ENCODE peak calls at places on chromosomes 5 and 9, in six cellular contexts. One of them, this sample, is unnamed.

GRCh38 chr5:135279328-135279727 is 119.7 kb downstream of the MACROH2A1 start:
- DNase-seq in neural crest cell: no peak
- DNase-seq in uterus: no peak
- DNase-seq in fibroblast of the aortic adventitia: no peak
- DNase-seq in Peyer's patch: no peak
- DNase-seq in RWPE1: no peak
- DNase-seq in this sample: no peak

GRCh38 chr5:151448038-151448985 is 909 bp downstream of the SLC36A1 start:
- DNase-seq in Peyer's patch: peak
- DNase-seq in RWPE1: peak
- DNase-seq in neural crest cell: peak
- DNase-seq in fibroblast of the aortic adventitia: peak
- DNase-seq in uterus: peak
- DNase-seq in this sample: no peak

GRCh38 chr5:173768891-173769290 is 119.3 kb upstream of the CPEB4 start:
- DNase-seq in neural crest cell: no peak
- DNase-seq in RWPE1: no peak
- DNase-seq in uterus: no peak
- DNase-seq in fibroblast of the aortic adventitia: no peak
- DNase-seq in Peyer's patch: no peak
- DNase-seq in this sample: no peak

GRCh38 chr9:87567047-87567446 is 69.4 kb downstream of the DAPK1 start:
- DNase-seq in RWPE1: no peak
- DNase-seq in neural crest cell: no peak
- DNase-seq in Peyer's patch: no peak
- DNase-seq in fibroblast of the aortic adventitia: peak
- DNase-seq in uterus: no peak
- DNase-seq in this sample: no peak

GRCh38 chr9:131082774-131083512 is 13.4 kb upstream of the AIF1L start:
- DNase-seq in fibroblast of the aortic adventitia: no peak
- DNase-seq in RWPE1: peak
- DNase-seq in Peyer's patch: no peak
- DNase-seq in uterus: no peak
- DNase-seq in neural crest cell: no peak
- DNase-seq in this sample: no peak

GRCh38 chr5:14250094-14250777 is 107.1 kb downstream of the TRIO start:
- DNase-seq in neural crest cell: peak
- DNase-seq in uterus: peak
- DNase-seq in fibroblast of the aortic adventitia: peak
- DNase-seq in RWPE1: no peak
- DNase-seq in Peyer's patch: peak
- DNase-seq in this sample: no peak

GRCh38 chr5:159971514-159971913 is 37.4 kb upstream of the TTC1 start:
- DNase-seq in fibroblast of the aortic adventitia: no peak
- DNase-seq in Peyer's patch: no peak
- DNase-seq in RWPE1: no peak
- DNase-seq in uterus: no peak
- DNase-seq in neural crest cell: no peak
- DNase-seq in this sample: no peak

GRCh38 chr5:71693828-71694427 is 25.1 kb upstream of the CARTPT start:
- DNase-seq in Peyer's patch: no peak
- DNase-seq in uterus: no peak
- DNase-seq in neural crest cell: no peak
- DNase-seq in fibroblast of the aortic adventitia: no peak
- DNase-seq in RWPE1: no peak
- DNase-seq in this sample: no peak

GRCh38 chr5:126681970-126682369 is 81.2 kb downstream of the PHAX start:
- DNase-seq in RWPE1: no peak
- DNase-seq in fibroblast of the aortic adventitia: peak
- DNase-seq in uterus: no peak
- DNase-seq in Peyer's patch: no peak
- DNase-seq in neural crest cell: no peak
- DNase-seq in this sample: no peak

GRCh38 chr5:176360894-176361436 is 599 bp downstream of the KIAA1191 start:
- DNase-seq in RWPE1: peak
- DNase-seq in uterus: no peak
- DNase-seq in Peyer's patch: peak
- DNase-seq in fibroblast of the aortic adventitia: peak
- DNase-seq in neural crest cell: no peak
- DNase-seq in this sample: no peak

GRCh38 chr5:52990531-52990925 is 1.4 kb downstream of the ITGA2 start:
- DNase-seq in neural crest cell: no peak
- DNase-seq in RWPE1: no peak
- DNase-seq in Peyer's patch: no peak
- DNase-seq in uterus: no peak
- DNase-seq in fibroblast of the aortic adventitia: no peak
- DNase-seq in this sample: no peak

GRCh38 chr5:125043781-125044391 is 297.4 kb upstream of the ZNF608 start:
- DNase-seq in Peyer's patch: no peak
- DNase-seq in neural crest cell: no peak
- DNase-seq in RWPE1: peak
- DNase-seq in uterus: peak
- DNase-seq in fibroblast of the aortic adventitia: peak
- DNase-seq in this sample: no peak

GRCh38 chr5:66742083-66742895 is 146.1 kb downstream of the MAST4 start:
- DNase-seq in neural crest cell: no peak
- DNase-seq in Peyer's patch: no peak
- DNase-seq in fibroblast of the aortic adventitia: no peak
- DNase-seq in RWPE1: no peak
- DNase-seq in uterus: no peak
- DNase-seq in this sample: no peak

GRCh38 chr9:123162359-123163345 is 105.7 kb downstream of the STRBP start:
- DNase-seq in RWPE1: no peak
- DNase-seq in fibroblast of the aortic adventitia: no peak
- DNase-seq in neural crest cell: no peak
- DNase-seq in uterus: no peak
- DNase-seq in Peyer's patch: no peak
- DNase-seq in this sample: no peak

GRCh38 chr9:116594552-116594951 is 92.6 kb upstream of the TRIM32 start:
- DNase-seq in neural crest cell: no peak
- DNase-seq in Peyer's patch: no peak
- DNase-seq in fibroblast of the aortic adventitia: peak
- DNase-seq in uterus: no peak
- DNase-seq in RWPE1: peak
- DNase-seq in this sample: no peak

GRCh38 chr5:136484808-136485207 is 119.5 kb upstream of the TRPC7 start:
- DNase-seq in RWPE1: no peak
- DNase-seq in neural crest cell: no peak
- DNase-seq in fibroblast of the aortic adventitia: no peak
- DNase-seq in uterus: no peak
- DNase-seq in Peyer's patch: no peak
- DNase-seq in this sample: no peak

GRCh38 chr9:99115947-99116543 is 11.1 kb downstream of the TGFBR1 start:
- DNase-seq in fibroblast of the aortic adventitia: no peak
- DNase-seq in Peyer's patch: no peak
- DNase-seq in uterus: no peak
- DNase-seq in neural crest cell: no peak
- DNase-seq in RWPE1: peak
- DNase-seq in this sample: no peak

GRCh38 chr5:125870271-125870670 is 552.9 kb upstream of the GRAMD2B start:
- DNase-seq in uterus: no peak
- DNase-seq in neural crest cell: no peak
- DNase-seq in fibroblast of the aortic adventitia: peak
- DNase-seq in RWPE1: no peak
- DNase-seq in Peyer's patch: no peak
- DNase-seq in this sample: no peak

GRCh38 chr5:73448072-73448432 is 525 bp downstream of the FOXD1 start:
- DNase-seq in RWPE1: no peak
- DNase-seq in fibroblast of the aortic adventitia: no peak
- DNase-seq in uterus: no peak
- DNase-seq in neural crest cell: peak
- DNase-seq in Peyer's patch: no peak
- DNase-seq in this sample: no peak

GRCh38 chr5:132086277-132086794 is 12.7 kb downstream of the CSF2 start:
- DNase-seq in Peyer's patch: no peak
- DNase-seq in uterus: peak
- DNase-seq in RWPE1: peak
- DNase-seq in neural crest cell: no peak
- DNase-seq in fibroblast of the aortic adventitia: peak
- DNase-seq in this sample: no peak

GRCh38 chr9:116943970-116944369 is 256.9 kb downstream of the TRIM32 start:
- DNase-seq in fibroblast of the aortic adventitia: no peak
- DNase-seq in Peyer's patch: no peak
- DNase-seq in RWPE1: no peak
- DNase-seq in uterus: no peak
- DNase-seq in neural crest cell: no peak
- DNase-seq in this sample: no peak

GRCh38 chr5:117982691-117983090 is 1005.7 kb downstream of the DTWD2 start:
- DNase-seq in uterus: no peak
- DNase-seq in RWPE1: no peak
- DNase-seq in neural crest cell: no peak
- DNase-seq in Peyer's patch: no peak
- DNase-seq in fibroblast of the aortic adventitia: no peak
- DNase-seq in this sample: no peak

GRCh38 chr9:69168709-69169217 is 5.3 kb upstream of the TJP2 start:
- DNase-seq in neural crest cell: no peak
- DNase-seq in RWPE1: peak
- DNase-seq in Peyer's patch: peak
- DNase-seq in fibroblast of the aortic adventitia: peak
- DNase-seq in uterus: no peak
- DNase-seq in this sample: peak

GRCh38 chr5:2758632-2759031 is 7.2 kb upstream of the IRX2 start:
- DNase-seq in uterus: no peak
- DNase-seq in fibroblast of the aortic adventitia: no peak
- DNase-seq in neural crest cell: no peak
- DNase-seq in RWPE1: peak
- DNase-seq in Peyer's patch: no peak
- DNase-seq in this sample: no peak

GRCh38 chr9:78239506-78239905 is 3.6 kb downstream of the CEP78 start:
- DNase-seq in Peyer's patch: no peak
- DNase-seq in uterus: no peak
- DNase-seq in neural crest cell: no peak
- DNase-seq in fibroblast of the aortic adventitia: no peak
- DNase-seq in RWPE1: peak
- DNase-seq in this sample: no peak

GRCh38 chr5:123813937-123814624 is 302.1 kb downstream of the CSNK1G3 start:
- DNase-seq in neural crest cell: no peak
- DNase-seq in fibroblast of the aortic adventitia: no peak
- DNase-seq in Peyer's patch: no peak
- DNase-seq in uterus: no peak
- DNase-seq in RWPE1: no peak
- DNase-seq in this sample: peak

GRCh38 chr9:92637331-92637730 is 32.6 kb downstream of the IPPK start:
- DNase-seq in Peyer's patch: no peak
- DNase-seq in neural crest cell: no peak
- DNase-seq in RWPE1: no peak
- DNase-seq in fibroblast of the aortic adventitia: no peak
- DNase-seq in uterus: peak
- DNase-seq in this sample: no peak

GRCh38 chr5:59133801-59134261 is 551.0 kb downstream of the RAB3C start:
- DNase-seq in RWPE1: peak
- DNase-seq in fibroblast of the aortic adventitia: peak
- DNase-seq in uterus: no peak
- DNase-seq in neural crest cell: no peak
- DNase-seq in Peyer's patch: no peak
- DNase-seq in this sample: no peak

GRCh38 chr5:16888694-16889124 is 47.4 kb downstream of the MYO10 start:
- DNase-seq in neural crest cell: no peak
- DNase-seq in fibroblast of the aortic adventitia: peak
- DNase-seq in RWPE1: no peak
- DNase-seq in uterus: no peak
- DNase-seq in Peyer's patch: no peak
- DNase-seq in this sample: no peak

GRCh38 chr5:135451581-135452360 is at the start of gene TIFAB:
- DNase-seq in fibroblast of the aortic adventitia: no peak
- DNase-seq in neural crest cell: no peak
- DNase-seq in RWPE1: no peak
- DNase-seq in uterus: no peak
- DNase-seq in Peyer's patch: peak
- DNase-seq in this sample: no peak

GRCh38 chr9:127197186-127197860 is 67.3 kb upstream of the GARNL3 start:
- DNase-seq in neural crest cell: no peak
- DNase-seq in RWPE1: no peak
- DNase-seq in fibroblast of the aortic adventitia: no peak
- DNase-seq in Peyer's patch: no peak
- DNase-seq in uterus: no peak
- DNase-seq in this sample: no peak

GRCh38 chr9:128026255-128027165 is 40.6 kb downstream of the NAIF1 start:
- DNase-seq in neural crest cell: no peak
- DNase-seq in fibroblast of the aortic adventitia: no peak
- DNase-seq in uterus: no peak
- DNase-seq in RWPE1: no peak
- DNase-seq in Peyer's patch: peak
- DNase-seq in this sample: peak

GRCh38 chr9:133058550-133059320 is 3.0 kb upstream of the CEL start:
- DNase-seq in Peyer's patch: no peak
- DNase-seq in uterus: no peak
- DNase-seq in neural crest cell: no peak
- DNase-seq in fibroblast of the aortic adventitia: no peak
- DNase-seq in RWPE1: no peak
- DNase-seq in this sample: peak

DNA sequence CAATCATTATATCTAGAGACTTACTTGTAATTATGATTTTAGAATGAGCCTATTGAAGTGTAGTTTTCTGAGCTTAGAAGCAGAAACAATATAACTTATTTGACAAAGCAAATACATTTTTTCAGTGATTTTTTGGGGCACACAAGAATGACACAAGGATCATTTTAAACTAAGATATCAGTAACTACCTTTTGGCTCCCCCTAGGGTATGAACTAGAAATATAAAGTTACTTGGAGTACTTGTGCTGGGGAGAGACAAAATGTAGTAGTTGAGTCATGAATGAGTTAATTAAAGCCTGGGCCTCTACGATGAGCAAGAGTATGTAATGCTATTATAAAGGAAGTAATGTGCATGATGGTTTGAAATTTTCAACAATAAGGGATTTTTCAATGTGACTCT is 1244.1 kb upstream of the ACO1 start:
- DNase-seq in neural crest cell: no peak
- DNase-seq in fibroblast of the aortic adventitia: peak
- DNase-seq in Peyer's patch: no peak
- DNase-seq in uterus: no peak
- DNase-seq in RWPE1: peak
- DNase-seq in this sample: no peak
- TF ChIP-seq CTCF in neural crest cell: peak
- TF ChIP-seq CTCF in fibroblast of the aortic adventitia: peak
- TF ChIP-seq CTCF in Peyer's patch: no peak
- TF ChIP-seq CTCF in uterus: no peak
- TF ChIP-seq CTCF in RWPE1: peak
- TF ChIP-seq CTCF in this sample: no peak

GRCh38 chr9:16436545-16436944 is 433.9 kb downstream of the BNC2 start:
- DNase-seq in neural crest cell: no peak
- DNase-seq in RWPE1: no peak
- DNase-seq in uterus: no peak
- DNase-seq in Peyer's patch: no peak
- DNase-seq in fibroblast of the aortic adventitia: no peak
- DNase-seq in this sample: no peak
- TF ChIP-seq CTCF in neural crest cell: no peak
- TF ChIP-seq CTCF in RWPE1: no peak
- TF ChIP-seq CTCF in uterus: no peak
- TF ChIP-seq CTCF in Peyer's patch: no peak
- TF ChIP-seq CTCF in fibroblast of the aortic adventitia: no peak
- TF ChIP-seq CTCF in this sample: no peak

GRCh38 chr9:125977223-125977622 is 230.1 kb downstream of the PBX3 start:
- DNase-seq in neural crest cell: no peak
- DNase-seq in fibroblast of the aortic adventitia: peak
- DNase-seq in Peyer's patch: no peak
- DNase-seq in uterus: no peak
- DNase-seq in RWPE1: no peak
- DNase-seq in this sample: no peak
- TF ChIP-seq CTCF in neural crest cell: no peak
- TF ChIP-seq CTCF in fibroblast of the aortic adventitia: no peak
- TF ChIP-seq CTCF in Peyer's patch: no peak
- TF ChIP-seq CTCF in uterus: no peak
- TF ChIP-seq CTCF in RWPE1: no peak
- TF ChIP-seq CTCF in this sample: no peak

GRCh38 chr9:110316255-110316921 is 21.3 kb downstream of the TXNDC8 start:
- DNase-seq in neural crest cell: no peak
- DNase-seq in RWPE1: no peak
- DNase-seq in fibroblast of the aortic adventitia: peak
- DNase-seq in Peyer's patch: no peak
- DNase-seq in uterus: no peak
- DNase-seq in this sample: peak
- TF ChIP-seq CTCF in neural crest cell: no peak
- TF ChIP-seq CTCF in RWPE1: no peak
- TF ChIP-seq CTCF in fibroblast of the aortic adventitia: no peak
- TF ChIP-seq CTCF in Peyer's patch: no peak
- TF ChIP-seq CTCF in uterus: no peak
- TF ChIP-seq CTCF in this sample: no peak